ENCODE peak calls at places on chromosomes 2 and 18, in eight cellular contexts. One of them, this sample, is unnamed.

GRCh38 chr2:239154971-239155805 is 245.6 kb downstream of the HDAC4 start:
- DNase-seq in A549: no peak
- DNase-seq in Jurkat, Clone E6-1: no peak
- DNase-seq in IMR-90: no peak
- DNase-seq in Panc1: no peak
- DNase-seq in HAP-1: no peak
- DNase-seq in SJCRH30: peak; percentile 29
- DNase-seq in AG10803: no peak
- DNase-seq in this sample: no peak

GRCh38 chr18:36284671-36285295 is 12.7 kb upstream of the FHOD3 start:
- DNase-seq in A549: peak; percentile 62
- DNase-seq in Jurkat, Clone E6-1: peak; percentile 62
- DNase-seq in IMR-90: peak; percentile 74
- DNase-seq in Panc1: peak; percentile 59
- DNase-seq in HAP-1: peak; percentile 61
- DNase-seq in SJCRH30: peak; percentile 59
- DNase-seq in AG10803: peak; percentile 70
- DNase-seq in this sample: peak; percentile 52

GRCh38 chr2:102839668-102840388 is 78.0 kb downstream of the TMEM182 start:
- DNase-seq in A549: peak; percentile 29
- DNase-seq in Jurkat, Clone E6-1: peak; percentile 25
- DNase-seq in IMR-90: peak; percentile 17
- DNase-seq in Panc1: peak; percentile 25
- DNase-seq in HAP-1: peak; percentile 69
- DNase-seq in SJCRH30: peak; percentile 77
- DNase-seq in AG10803: peak; percentile 33
- DNase-seq in this sample: peak; percentile 48

GRCh38 chr2:101794141-101794540 is 96.6 kb downstream of the MAP4K4 start:
- DNase-seq in A549: no peak
- DNase-seq in Jurkat, Clone E6-1: no peak
- DNase-seq in IMR-90: no peak
- DNase-seq in Panc1: no peak
- DNase-seq in HAP-1: no peak
- DNase-seq in SJCRH30: no peak
- DNase-seq in AG10803: no peak
- DNase-seq in this sample: no peak

GRCh38 chr2:102724553-102724952 is 37.3 kb upstream of the TMEM182 start:
- DNase-seq in A549: no peak
- DNase-seq in Jurkat, Clone E6-1: no peak
- DNase-seq in IMR-90: no peak
- DNase-seq in Panc1: no peak
- DNase-seq in HAP-1: no peak
- DNase-seq in SJCRH30: no peak
- DNase-seq in AG10803: no peak
- DNase-seq in this sample: no peak

GRCh38 chr2:129004485-129004884 is 685.8 kb upstream of the HS6ST1 start:
- DNase-seq in A549: no peak
- DNase-seq in Jurkat, Clone E6-1: no peak
- DNase-seq in IMR-90: no peak
- DNase-seq in Panc1: no peak
- DNase-seq in HAP-1: no peak
- DNase-seq in SJCRH30: no peak
- DNase-seq in AG10803: no peak
- DNase-seq in this sample: no peak

GRCh38 chr2:235779444-235779896 is 285.6 kb downstream of the AGAP1 start:
- DNase-seq in A549: peak; percentile 72
- DNase-seq in Jurkat, Clone E6-1: peak; percentile 32
- DNase-seq in IMR-90: peak; percentile 64
- DNase-seq in Panc1: peak; percentile 46
- DNase-seq in HAP-1: peak; percentile 84
- DNase-seq in SJCRH30: peak; percentile 86
- DNase-seq in AG10803: peak; percentile 58
- DNase-seq in this sample: peak; percentile 56

GRCh38 chr2:225434014-225434413 is 34.5 kb downstream of the NYAP2 start:
- DNase-seq in A549: no peak
- DNase-seq in Jurkat, Clone E6-1: no peak
- DNase-seq in IMR-90: no peak
- DNase-seq in Panc1: no peak
- DNase-seq in HAP-1: no peak
- DNase-seq in SJCRH30: peak; percentile 18
- DNase-seq in AG10803: no peak
- DNase-seq in this sample: no peak

GRCh38 chr2:10267551-10268465 is 34.9 kb upstream of the HPCAL1 start:
- DNase-seq in A549: no peak
- DNase-seq in Jurkat, Clone E6-1: no peak
- DNase-seq in IMR-90: no peak
- DNase-seq in Panc1: no peak
- DNase-seq in HAP-1: no peak
- DNase-seq in SJCRH30: peak; percentile 65
- DNase-seq in AG10803: no peak
- DNase-seq in this sample: no peak

GRCh38 chr2:174762464-174762863 is 1.8 kb downstream of the CHRNA1 start:
- DNase-seq in A549: no peak
- DNase-seq in Jurkat, Clone E6-1: no peak
- DNase-seq in IMR-90: no peak
- DNase-seq in Panc1: no peak
- DNase-seq in HAP-1: no peak
- DNase-seq in SJCRH30: no peak
- DNase-seq in AG10803: no peak
- DNase-seq in this sample: no peak

GRCh38 chr2:101205521-101205998 is 47.1 kb upstream of the CNOT11 start:
- DNase-seq in A549: peak; percentile 93
- DNase-seq in Jurkat, Clone E6-1: peak; percentile 65
- DNase-seq in IMR-90: peak; percentile 80
- DNase-seq in Panc1: peak; percentile 71
- DNase-seq in HAP-1: peak; percentile 75
- DNase-seq in SJCRH30: peak; percentile 80
- DNase-seq in AG10803: peak; percentile 90
- DNase-seq in this sample: no peak

GRCh38 chr2:173690349-173690748 is 274.8 kb downstream of the SP3 start:
- DNase-seq in A549: no peak
- DNase-seq in Jurkat, Clone E6-1: no peak
- DNase-seq in IMR-90: no peak
- DNase-seq in Panc1: no peak
- DNase-seq in HAP-1: no peak
- DNase-seq in SJCRH30: no peak
- DNase-seq in AG10803: no peak
- DNase-seq in this sample: no peak

GRCh38 chr2:164538250-164538866 is 82.9 kb downstream of the GRB14 start:
- DNase-seq in A549: peak; percentile 52
- DNase-seq in Jurkat, Clone E6-1: peak; percentile 12
- DNase-seq in IMR-90: peak; percentile 29
- DNase-seq in Panc1: no peak
- DNase-seq in HAP-1: peak; percentile 21
- DNase-seq in SJCRH30: peak; percentile 66
- DNase-seq in AG10803: peak; percentile 53
- DNase-seq in this sample: peak; percentile 23

GRCh38 chr2:98637401-98638144 is 29.2 kb downstream of the UNC50 start:
- DNase-seq in A549: no peak
- DNase-seq in Jurkat, Clone E6-1: peak; percentile 83
- DNase-seq in IMR-90: no peak
- DNase-seq in Panc1: no peak
- DNase-seq in HAP-1: no peak
- DNase-seq in SJCRH30: no peak
- DNase-seq in AG10803: no peak
- DNase-seq in this sample: no peak

GRCh38 chr2:60746318-60746717 is 9.8 kb upstream of the PAPOLG start:
- DNase-seq in A549: no peak
- DNase-seq in Jurkat, Clone E6-1: no peak
- DNase-seq in IMR-90: no peak
- DNase-seq in Panc1: no peak
- DNase-seq in HAP-1: no peak
- DNase-seq in SJCRH30: peak; percentile 89
- DNase-seq in AG10803: no peak
- DNase-seq in this sample: no peak

GRCh38 chr2:53787255-53787910 is 539 bp downstream of the ERLEC1 start:
- DNase-seq in A549: peak; percentile 9
- DNase-seq in Jurkat, Clone E6-1: no peak
- DNase-seq in IMR-90: peak; percentile 48
- DNase-seq in Panc1: no peak
- DNase-seq in HAP-1: no peak
- DNase-seq in SJCRH30: peak; percentile 34
- DNase-seq in AG10803: peak; percentile 15
- DNase-seq in this sample: peak; percentile 13

GRCh38 chr2:2762898-2763287 is 431.8 kb upstream of the MYT1L start:
- DNase-seq in A549: no peak
- DNase-seq in Jurkat, Clone E6-1: no peak
- DNase-seq in IMR-90: no peak
- DNase-seq in Panc1: no peak
- DNase-seq in HAP-1: no peak
- DNase-seq in SJCRH30: no peak
- DNase-seq in AG10803: no peak
- DNase-seq in this sample: no peak

GRCh38 chr18:36446059-36446458 is 148.5 kb downstream of the FHOD3 start:
- DNase-seq in A549: no peak
- DNase-seq in Jurkat, Clone E6-1: no peak
- DNase-seq in IMR-90: peak; percentile 33
- DNase-seq in Panc1: no peak
- DNase-seq in HAP-1: no peak
- DNase-seq in SJCRH30: no peak
- DNase-seq in AG10803: no peak
- DNase-seq in this sample: no peak

GRCh38 chr2:27054721-27055120 is 3.3 kb downstream of the AGBL5 start:
- DNase-seq in A549: no peak
- DNase-seq in Jurkat, Clone E6-1: no peak
- DNase-seq in IMR-90: no peak
- DNase-seq in Panc1: no peak
- DNase-seq in HAP-1: no peak
- DNase-seq in SJCRH30: no peak
- DNase-seq in AG10803: no peak
- DNase-seq in this sample: no peak

GRCh38 chr2:28035816-28036215 is 145.3 kb downstream of the BABAM2 start:
- DNase-seq in A549: no peak
- DNase-seq in Jurkat, Clone E6-1: no peak
- DNase-seq in IMR-90: no peak
- DNase-seq in Panc1: no peak
- DNase-seq in HAP-1: no peak
- DNase-seq in SJCRH30: peak; percentile 41
- DNase-seq in AG10803: no peak
- DNase-seq in this sample: no peak

GRCh38 chr2:111898703-111899514 is 502 bp downstream of the MERTK start:
- DNase-seq in A549: peak; percentile 18
- DNase-seq in Jurkat, Clone E6-1: no peak
- DNase-seq in IMR-90: no peak
- DNase-seq in Panc1: no peak
- DNase-seq in HAP-1: peak; percentile 57
- DNase-seq in SJCRH30: no peak
- DNase-seq in AG10803: no peak
- DNase-seq in this sample: no peak

DNA sequence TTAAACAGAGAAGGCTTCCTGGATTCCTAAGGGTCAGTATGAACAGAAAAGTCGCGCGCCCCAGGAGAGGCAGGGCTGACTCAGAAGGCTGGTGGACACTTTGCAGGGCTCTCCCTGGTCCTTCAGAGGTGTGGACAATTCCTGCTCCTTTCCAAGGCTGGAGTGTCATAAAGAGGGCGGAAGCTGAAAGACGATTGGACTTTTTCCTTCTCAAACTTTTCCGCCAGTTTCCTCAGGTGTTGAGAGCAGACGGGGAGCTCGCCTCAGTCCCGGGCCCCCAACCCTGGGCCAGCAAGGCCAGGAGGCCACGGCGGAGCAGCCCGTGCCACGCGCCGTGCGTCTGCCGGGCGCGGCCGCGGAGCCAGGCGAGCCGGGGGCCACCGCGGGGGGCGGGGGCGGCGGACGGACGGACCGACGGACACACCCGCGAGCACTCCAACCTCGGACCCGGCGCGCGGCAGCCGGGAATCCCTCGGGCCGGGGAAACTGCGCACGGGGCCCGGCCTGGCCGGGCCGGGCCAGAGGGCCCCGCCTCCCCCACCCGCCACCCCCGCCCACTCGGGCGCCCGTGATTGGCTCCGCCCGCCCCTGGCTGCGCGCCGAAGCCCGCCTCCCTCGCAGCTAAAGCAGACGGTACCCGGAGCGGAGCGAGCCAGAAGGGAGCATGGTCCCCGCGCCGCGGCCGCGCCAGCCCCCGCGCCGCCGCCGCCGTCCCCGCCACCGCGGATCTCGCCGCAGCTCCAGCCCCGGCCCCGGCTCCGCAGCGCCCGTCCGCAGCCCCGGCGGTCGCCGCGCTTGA is at the start of gene KLHL29:
- DNase-seq in A549: peak; percentile 62
- DNase-seq in Jurkat, Clone E6-1: no peak
- DNase-seq in IMR-90: peak; percentile 71
- DNase-seq in Panc1: no peak
- DNase-seq in HAP-1: peak; percentile 85
- DNase-seq in SJCRH30: peak; percentile 86
- DNase-seq in AG10803: peak; percentile 69
- DNase-seq in this sample: peak; percentile 50
- H3K4me3 ChIP-seq in A549: peak within 1 kb of the TSS; percentile 73
- H3K4me3 ChIP-seq in Jurkat, Clone E6-1: peak within 1 kb of the TSS; percentile 55
- H3K4me3 ChIP-seq in IMR-90: peak within 1 kb of the TSS; percentile 88
- H3K4me3 ChIP-seq in Panc1: peak within 1 kb of the TSS; percentile 70
- H3K4me3 ChIP-seq in HAP-1: peak within 1 kb of the TSS; percentile 48
- H3K4me3 ChIP-seq in SJCRH30: peak within 1 kb of the TSS; percentile 93
- H3K4me3 ChIP-seq in AG10803: peak within 1 kb of the TSS; percentile 77
- H3K4me3 ChIP-seq in this sample: peak within 1 kb of the TSS; percentile 67

DNA sequence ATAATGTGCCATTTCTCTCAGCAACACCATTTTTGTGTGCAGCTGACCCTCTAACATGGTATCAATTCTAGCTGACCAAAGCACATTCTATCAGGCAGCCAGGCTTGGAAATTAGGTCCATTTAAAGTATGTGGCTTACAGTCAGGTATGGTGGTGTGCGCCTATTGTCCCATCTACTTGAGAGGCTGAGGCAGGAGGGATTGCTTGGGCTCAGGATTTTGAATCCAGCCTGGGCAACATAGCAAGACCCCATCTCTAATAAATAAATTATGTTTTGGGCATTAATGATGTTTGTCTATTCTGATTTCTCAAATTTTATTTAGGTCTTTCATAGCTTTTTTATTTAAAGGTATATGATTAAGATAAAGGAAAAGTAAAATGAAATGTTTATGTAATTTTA is 63.3 kb downstream of the DNAJC10 start:
- DNase-seq in A549: no peak
- DNase-seq in Jurkat, Clone E6-1: no peak
- DNase-seq in IMR-90: no peak
- DNase-seq in Panc1: no peak
- DNase-seq in HAP-1: no peak
- DNase-seq in SJCRH30: no peak
- DNase-seq in AG10803: no peak
- DNase-seq in this sample: no peak
- H3K4me3 ChIP-seq in A549: no peak overlapping the region
- H3K4me3 ChIP-seq in Jurkat, Clone E6-1: no peak overlapping the region
- H3K4me3 ChIP-seq in IMR-90: no peak overlapping the region
- H3K4me3 ChIP-seq in Panc1: no peak overlapping the region
- H3K4me3 ChIP-seq in HAP-1: no peak overlapping the region
- H3K4me3 ChIP-seq in SJCRH30: no peak overlapping the region
- H3K4me3 ChIP-seq in AG10803: no peak overlapping the region
- H3K4me3 ChIP-seq in this sample: no peak overlapping the region

GRCh38 chr2:8456149-8457091 is 225.4 kb upstream of the ID2 start:
- DNase-seq in A549: no peak
- DNase-seq in Jurkat, Clone E6-1: peak; percentile 89
- DNase-seq in IMR-90: no peak
- DNase-seq in Panc1: no peak
- DNase-seq in HAP-1: no peak
- DNase-seq in SJCRH30: no peak
- DNase-seq in AG10803: no peak
- DNase-seq in this sample: no peak
- H3K4me3 ChIP-seq in A549: no peak overlapping the region
- H3K4me3 ChIP-seq in Jurkat, Clone E6-1: peak overlapping the region; percentile 5
- H3K4me3 ChIP-seq in IMR-90: no peak overlapping the region
- H3K4me3 ChIP-seq in Panc1: no peak overlapping the region
- H3K4me3 ChIP-seq in HAP-1: no peak overlapping the region
- H3K4me3 ChIP-seq in SJCRH30: no peak overlapping the region
- H3K4me3 ChIP-seq in AG10803: no peak overlapping the region
- H3K4me3 ChIP-seq in this sample: no peak overlapping the region

GRCh38 chr2:70935468-70936164 is at the start of gene ATP6V1B1:
- DNase-seq in A549: no peak
- DNase-seq in Jurkat, Clone E6-1: no peak
- DNase-seq in IMR-90: no peak
- DNase-seq in Panc1: no peak
- DNase-seq in HAP-1: no peak
- DNase-seq in SJCRH30: no peak
- DNase-seq in AG10803: no peak
- DNase-seq in this sample: no peak
- H3K4me3 ChIP-seq in A549: no peak within 1 kb of the TSS
- H3K4me3 ChIP-seq in Jurkat, Clone E6-1: no peak within 1 kb of the TSS
- H3K4me3 ChIP-seq in IMR-90: no peak within 1 kb of the TSS
- H3K4me3 ChIP-seq in Panc1: no peak within 1 kb of the TSS
- H3K4me3 ChIP-seq in HAP-1: no peak within 1 kb of the TSS
- H3K4me3 ChIP-seq in SJCRH30: no peak within 1 kb of the TSS
- H3K4me3 ChIP-seq in AG10803: no peak within 1 kb of the TSS
- H3K4me3 ChIP-seq in this sample: no peak within 1 kb of the TSS